ENCODE peak calls at places on chromosomes 11 and 22, in eight cellular contexts. P is activated CD4-positive, CD25-positive, alpha-beta regulatory T cell treated with anti-CD3 and anti-CD28 coated beads, Interleukin-2, amount 50 U/mL, for 16 hours; V is ACHN; I is memory B cell; S is Calu3; A is CD4-positive, CD25-positive, alpha-beta regulatory T cell; B is body of pancreas; T is AG10803. E is an unnamed sample.

GRCh38 chr22:48503876-48504275 is 1323.8 kb downstream of the BRD1 start:
- DNase-seq in P (no peak), V (no peak), I (no peak), S (no peak), A (no peak), B (no peak), T (no peak), E (no peak)

GRCh38 chr22:40485813-40486610 is 115.6 kb downstream of the SGSM3 start:
- DNase-seq in P (no peak), V (no peak), I (no peak), S (no peak), A (no peak), B (no peak), T (peak; percentile 75), E (no peak)

GRCh38 chr11:22349446-22349845 is 11.3 kb downstream of the SLC17A6 start:
- DNase-seq in P (no peak), V (no peak), I (no peak), S (no peak), A (no peak), B (no peak), T (no peak), E (no peak)

GRCh38 chr22:38176170-38176741 is 5.4 kb downstream of the PLA2G6 start:
- DNase-seq in P (no peak), V (no peak), I (peak; percentile 27), S (peak; percentile 52), A (peak; percentile 57), B (peak; percentile 51), T (peak; percentile 95), E (no peak)

GRCh38 chr11:76237914-76238313 is 31.6 kb upstream of the WNT11 start:
- DNase-seq in P (no peak), V (peak; percentile 57), I (no peak), S (peak; percentile 15), A (no peak), B (no peak), T (no peak), E (no peak)

GRCh38 chr22:25358421-25359170 is 139.2 kb downstream of the CRYBB2 start:
- DNase-seq in P (no peak), V (no peak), I (no peak), S (no peak), A (no peak), B (no peak), T (no peak), E (no peak)

GRCh38 chr11:6746086-6746618 is 25.6 kb downstream of the OR2AG2 start:
- DNase-seq in P (no peak), V (no peak), I (peak; percentile 25), S (no peak), A (peak; percentile 84), B (no peak), T (no peak), E (no peak)

GRCh38 chr11:1873048-1873812 is 18.5 kb downstream of the PRR33 start:
- DNase-seq in P (no peak), V (peak; percentile 38), I (no peak), S (no peak), A (no peak), B (peak; percentile 1), T (no peak), E (no peak)

GRCh38 chr11:69435161-69435990 is 46.1 kb upstream of the LINC01488 start:
- DNase-seq in P (no peak), V (no peak), I (no peak), S (no peak), A (no peak), B (no peak), T (no peak), E (peak; percentile 52)

GRCh38 chr11:74018331-74019005 is 9.6 kb upstream of the UCP3 start:
- DNase-seq in P (no peak), V (no peak), I (no peak), S (peak; percentile 79), A (no peak), B (peak; percentile 94), T (peak; percentile 89), E (no peak)

GRCh38 chr11:78647986-78648875 is 73.6 kb upstream of the NARS2 start:
- DNase-seq in P (no peak), V (no peak), I (no peak), S (no peak), A (no peak), B (no peak), T (no peak), E (no peak)

GRCh38 chr11:13595166-13595565 is 73.3 kb upstream of the FAR1 start:
- DNase-seq in P (no peak), V (no peak), I (no peak), S (no peak), A (no peak), B (no peak), T (peak; percentile 88), E (no peak)

GRCh38 chr22:36331306-36331911 is 56.4 kb downstream of the MYH9 start:
- DNase-seq in P (peak; percentile 58), V (peak; percentile 92), I (peak; percentile 46), S (peak; percentile 91), A (peak; percentile 93), B (peak; percentile 70), T (peak; percentile 90), E (no peak)

GRCh38 chr11:47242596-47243192 is 5.9 kb downstream of the ACP2 start:
- DNase-seq in P (no peak), V (no peak), I (no peak), S (no peak), A (no peak), B (no peak), T (no peak), E (no peak)

E was measured in SK-N-MC.